ENCODE peak calls at places on chromosomes 13 and 19, in four cellular contexts. M is AG04450, R is globus pallidus, Q is tibial artery. C is an unnamed sample.

GRCh38 chr19:5572556-5573286 is 5.0 kb upstream of the TINCR start:
- DNase-seq in M (no peak), Q (no peak), R (no peak), C (no peak)

GRCh38 chr19:50724522-50725217 is 1.5 kb downstream of the CLEC11A start:
- DNase-seq in Q (peak; percentile 96), M (peak; percentile 99), R (peak; percentile 100), C (peak; percentile 98)

GRCh38 chr19:29294343-29294811 is 81.4 kb upstream of the UQCRFS1 start:
- DNase-seq in M (no peak), Q (peak; percentile 4), R (no peak), C (no peak)

GRCh38 chr13:20151612-20152011 is 9.2 kb downstream of the GJA3 start:
- DNase-seq in Q (no peak), R (no peak), M (no peak), C (no peak)

GRCh38 chr13:43377149-43377548 is 353.8 kb downstream of the DNAJC15 start:
- DNase-seq in R (no peak), Q (peak; percentile 67), M (no peak), C (peak; percentile 52)

GRCh38 chr13:37023871-37024270 is 23.3 kb downstream of the EXOSC8 start:
- DNase-seq in Q (no peak), R (no peak), M (no peak), C (no peak)

GRCh38 chr13:43698009-43698408 is 88.8 kb downstream of the ENOX1 start:
- DNase-seq in Q (no peak), R (no peak), M (no peak), C (no peak)

GRCh38 chr19:15779756-15780476 is 7.5 kb upstream of the OR10H5 start:
- DNase-seq in Q (peak; percentile 82), M (no peak), R (peak; percentile 92), C (peak; percentile 73)

GRCh38 chr19:872266-872951 is 12.9 kb downstream of the CFD start:
- DNase-seq in M (no peak), R (no peak), Q (no peak), C (peak; percentile 75)

GRCh38 chr19:49497047-49497789 is 984 bp downstream of the RPS11 start:
- DNase-seq in Q (no peak), M (no peak), R (no peak), C (peak; percentile 64)

GRCh38 chr19:17296278-17296677 is 6.9 kb downstream of the ABHD8 start:
- DNase-seq in Q (no peak), R (no peak), M (no peak), C (no peak)

GRCh38 chr19:29812080-29812880 is 489 bp downstream of the CCNE1 start:
- DNase-seq in R (no peak), M (no peak), Q (peak; percentile 69), C (peak; percentile 20)

GRCh38 chr13:30107536-30108136 is 199.7 kb downstream of the KATNAL1 start:
- DNase-seq in Q (no peak), R (no peak), M (no peak), C (no peak)